ENCODE peak calls at places on chromosomes 13 and 19, in four cellular contexts. N is tibial nerve, X is lower leg skin, L is breast epithelium. M is an unnamed sample.

GRCh38 chr19:1575323-1576241 is 7.5 kb upstream of the MEX3D start:
- DNase-seq in N (no peak), X (peak), L (no peak), M (no peak)

GRCh38 chr13:31747966-31748365 is 8.6 kb downstream of the RXFP2 start:
- DNase-seq in N (no peak), X (no peak), L (no peak), M (no peak)

GRCh38 chr13:85536706-85537105 is 262.5 kb downstream of the SLITRK6 start:
- DNase-seq in N (no peak), X (no peak), L (no peak), M (no peak)

GRCh38 chr13:34720618-34721017 is 221.5 kb upstream of the NBEA start:
- DNase-seq in N (no peak), X (no peak), L (no peak), M (no peak)

GRCh38 chr19:16293133-16294085 is 31.2 kb upstream of the KLF2 start:
- DNase-seq in N (peak), X (peak), L (peak), M (peak)

GRCh38 chr19:44111910-44112463 is 1.2 kb upstream of the ZNF225 start:
- DNase-seq in N (no peak), X (no peak), L (no peak), M (no peak)

GRCh38 chr13:113034451-113035208 is 65.6 kb downstream of the MCF2L start:
- DNase-seq in N (no peak), X (no peak), L (no peak), M (no peak)

GRCh38 chr19:42154471-42155323 is 22.5 kb upstream of the POU2F2 start:
- DNase-seq in N (no peak), X (no peak), L (no peak), M (no peak)

GRCh38 chr19:1512671-1513491 is at the start of gene ADAMTSL5:
- DNase-seq in N (no peak), X (no peak), L (no peak), M (no peak)

DNA sequence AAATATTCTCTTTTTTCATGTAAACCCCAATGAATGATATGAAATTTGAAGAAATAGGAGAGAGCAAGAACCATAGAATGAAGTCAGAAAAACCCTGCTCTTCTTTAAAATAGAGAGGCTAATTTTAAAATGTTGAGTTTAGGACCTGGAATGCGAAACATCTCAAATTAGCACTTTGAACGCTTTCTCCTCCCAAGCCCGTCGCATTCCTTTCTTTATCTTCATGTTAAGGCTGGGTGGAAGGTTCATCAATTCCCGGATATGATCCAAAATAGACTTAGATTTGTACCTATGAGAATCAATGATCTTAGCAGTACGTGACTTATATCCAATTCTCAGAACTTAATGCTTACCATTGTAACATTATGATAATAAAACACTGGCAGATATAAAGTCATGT is 24.1 kb upstream of the LGALS16 start:
- DNase-seq in N (no peak), X (no peak), L (no peak), M (no peak)
- TF ChIP-seq POLR2A in N (no peak), X (no peak), L (no peak), M (no peak)

GRCh38 chr19:23254141-23254910 is 4.1 kb upstream of the ZNF724 start:
- DNase-seq in N (no peak), X (no peak), L (no peak), M (no peak)

GRCh38 chr19:23255700-23256099 is 5.5 kb upstream of the ZNF724 start:
- DNase-seq in N (no peak), X (no peak), L (no peak), M (no peak)

DNA sequence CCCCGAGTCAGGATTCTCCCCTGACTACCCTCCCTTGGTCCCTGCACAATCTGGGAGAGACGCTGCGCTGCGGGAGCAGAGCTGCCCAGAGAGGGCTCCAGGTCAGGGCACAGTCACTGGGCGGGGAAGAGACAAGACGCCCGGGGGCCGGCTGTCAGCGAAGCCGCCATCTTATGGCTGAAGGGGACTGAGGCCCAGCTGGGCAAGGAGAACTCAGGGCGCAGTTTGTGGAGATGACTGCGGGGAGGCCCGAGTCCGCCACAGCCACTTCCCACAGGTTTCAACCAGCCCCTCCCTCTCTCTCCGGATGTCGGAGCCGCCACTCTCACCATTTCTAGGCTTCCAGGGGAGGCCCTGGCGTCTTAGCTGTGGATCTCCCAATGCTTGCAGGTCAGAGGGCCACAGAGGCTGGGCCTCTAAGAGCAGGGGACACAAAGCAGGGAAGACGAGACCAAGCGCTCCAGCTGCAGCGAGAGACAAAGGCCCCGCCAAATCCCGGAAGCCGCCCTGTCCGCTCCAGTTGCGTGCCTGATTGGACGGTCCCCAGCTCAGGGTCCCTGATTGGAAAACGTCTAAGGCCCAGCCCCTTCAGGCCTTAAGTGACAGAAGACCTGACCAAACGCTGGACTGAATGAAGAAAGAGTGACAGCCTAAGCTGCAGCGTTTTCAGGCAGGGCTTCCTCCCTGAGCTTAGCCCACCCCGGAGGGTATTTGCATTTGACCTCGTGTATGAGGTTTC is at the start of gene ZNF724:
- DNase-seq in N (peak), X (peak), L (peak), M (peak)
- TF ChIP-seq POLR2A in N (peak), X (no peak), L (no peak), M (no peak)

GRCh38 chr19:51122112-51122981 is 2.4 kb upstream of the SIGLEC9 start:
- DNase-seq in N (no peak), X (no peak), L (no peak), M (no peak)
- TF ChIP-seq POLR2A in N (no peak), X (no peak), L (no peak), M (no peak)

DNA sequence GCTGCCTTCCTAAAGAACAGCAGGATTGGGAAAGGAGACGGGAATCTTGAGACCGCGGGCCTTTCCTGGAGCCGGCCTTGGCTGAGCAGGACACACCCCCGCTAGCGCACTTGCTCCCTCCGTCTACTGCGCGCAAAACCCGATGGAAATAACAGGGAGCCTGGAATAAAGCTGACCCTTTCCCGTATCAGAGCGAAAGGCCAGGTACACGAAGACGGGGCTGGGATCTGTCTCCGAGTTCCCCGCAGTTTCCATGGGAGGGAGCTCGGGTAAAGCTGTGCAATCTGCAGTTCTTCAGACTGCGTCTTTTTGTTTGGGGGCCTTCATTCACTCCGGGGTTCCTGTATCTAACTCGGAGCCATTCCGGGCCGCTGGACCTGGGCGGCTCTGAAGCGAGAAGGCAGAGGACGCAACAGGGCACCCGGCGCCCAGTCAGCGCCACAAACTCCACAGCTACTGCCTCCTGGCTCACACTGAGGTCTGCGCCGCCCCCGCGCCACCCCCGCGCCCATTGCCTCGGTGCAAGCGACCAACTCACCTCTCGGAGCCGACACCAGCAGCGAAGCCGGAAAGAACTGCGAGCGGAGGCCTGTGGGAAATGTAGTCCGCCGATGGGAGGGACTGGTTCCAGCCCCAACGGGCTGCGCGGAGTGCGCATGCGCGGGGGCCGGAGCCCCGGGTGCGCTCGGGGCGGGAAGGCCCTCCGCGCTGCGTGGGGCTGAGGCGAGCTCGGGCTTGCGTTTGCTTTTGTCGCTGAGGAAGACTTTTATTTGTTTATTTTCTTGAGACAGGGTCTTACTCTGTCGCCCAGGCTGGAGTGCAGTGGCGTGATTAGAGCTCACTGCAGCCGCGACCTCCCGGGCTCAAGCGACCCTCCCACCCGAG is at the start of gene ZFP14:
- DNase-seq in N (peak), X (peak), L (peak), M (peak)
- TF ChIP-seq POLR2A in N (peak), X (no peak), L (peak), M (peak)

DNA sequence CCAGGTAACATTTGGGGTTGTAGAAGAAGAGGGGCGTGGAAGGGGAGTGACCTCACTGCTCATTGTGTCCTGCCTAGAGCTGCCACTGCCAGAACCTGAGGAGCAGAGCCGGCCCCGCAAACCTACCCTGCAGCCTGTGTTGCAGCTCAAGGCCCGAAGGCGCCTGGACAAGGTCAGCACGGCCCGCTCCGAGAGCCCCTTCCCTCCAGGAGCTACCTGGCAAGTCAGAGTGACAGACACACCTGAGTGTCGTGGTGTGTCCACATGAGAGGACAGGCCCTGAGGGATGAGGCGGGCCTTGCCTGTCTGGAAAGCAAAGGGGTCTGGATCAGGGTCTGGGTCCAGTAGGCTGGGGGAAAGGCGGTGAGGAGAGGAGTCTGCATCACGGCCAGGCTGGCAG is 6.8 kb downstream of the KMT2B start:
- DNase-seq in N (no peak), X (no peak), L (no peak), M (no peak)
- TF ChIP-seq POLR2A in N (no peak), X (no peak), L (no peak), M (no peak)

DNA sequence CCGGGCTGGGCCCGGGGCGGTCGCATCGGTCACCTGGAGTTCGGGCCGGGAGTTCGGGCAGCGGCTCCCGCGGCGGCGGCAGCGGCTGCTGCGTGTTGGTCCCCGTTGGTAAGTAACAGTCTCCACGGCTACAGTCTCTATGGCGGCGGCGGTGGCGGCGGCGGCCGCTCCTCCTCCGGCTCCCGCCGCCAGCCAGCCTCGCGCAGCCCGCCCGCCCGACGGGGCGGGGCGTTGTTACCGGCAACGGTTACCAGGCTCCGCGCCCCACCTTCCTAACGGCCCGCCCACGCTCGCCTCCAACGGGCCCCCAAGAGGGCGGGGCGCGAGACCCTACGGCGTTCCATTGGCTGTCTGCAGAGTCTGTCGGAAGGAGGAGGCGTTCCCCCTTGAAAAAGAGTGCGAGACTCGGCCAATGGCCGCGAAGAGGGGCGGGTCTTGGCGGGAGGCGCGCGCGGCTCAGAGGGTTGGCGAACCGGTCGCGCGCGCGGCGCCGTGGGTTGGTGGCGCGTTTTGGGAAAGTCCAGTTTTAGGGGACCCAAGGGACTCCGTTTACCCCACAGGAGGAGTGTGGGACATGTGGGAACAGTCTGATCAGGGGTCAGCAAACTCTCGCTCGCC is at the start of gene RFX2:
- DNase-seq in N (peak), X (peak), L (peak), M (peak)
- TF ChIP-seq POLR2A in N (peak), X (no peak), L (peak), M (peak)

GRCh38 chr19:45682117-45682516 is 9.6 kb downstream of the SNRPD2 start:
- DNase-seq in N (no peak), X (no peak), L (no peak), M (no peak)

GRCh38 chr19:45670670-45671453 is 2.8 kb downstream of the GIPR start:
- DNase-seq in N (no peak), X (peak), L (peak), M (no peak)

GRCh38 chr19:45681391-45682015 is 10.2 kb downstream of the SNRPD2 start:
- DNase-seq in N (peak), X (peak), L (peak), M (peak)

GRCh38 chr19:45677351-45678230 is 9.6 kb downstream of the GIPR start:
- DNase-seq in N (peak), X (peak), L (peak), M (no peak)

DNA sequence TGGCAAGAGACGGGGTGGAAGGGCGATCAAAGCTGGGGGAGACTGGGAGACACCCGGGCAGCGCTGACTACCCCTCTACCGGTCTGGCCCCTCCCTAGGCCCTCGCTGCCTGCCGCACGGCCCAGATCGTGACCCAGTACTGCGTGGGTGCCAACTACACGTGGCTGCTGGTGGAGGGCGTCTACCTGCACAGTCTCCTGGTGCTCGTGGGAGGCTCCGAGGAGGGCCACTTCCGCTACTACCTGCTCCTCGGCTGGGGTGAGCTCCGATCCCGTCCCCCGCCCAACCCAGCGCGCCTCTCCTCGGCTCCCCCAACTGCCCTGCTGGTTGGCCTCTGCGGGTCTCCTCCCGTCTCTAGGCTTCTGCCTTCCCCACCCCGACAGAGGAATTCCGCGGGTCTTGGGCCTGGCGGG is 8.8 kb downstream of the GIPR start:
- DNase-seq in N (no peak), X (no peak), L (peak), M (no peak)
- TF ChIP-seq POLR2A in N (no peak), X (no peak), L (no peak), M (no peak)

DNA sequence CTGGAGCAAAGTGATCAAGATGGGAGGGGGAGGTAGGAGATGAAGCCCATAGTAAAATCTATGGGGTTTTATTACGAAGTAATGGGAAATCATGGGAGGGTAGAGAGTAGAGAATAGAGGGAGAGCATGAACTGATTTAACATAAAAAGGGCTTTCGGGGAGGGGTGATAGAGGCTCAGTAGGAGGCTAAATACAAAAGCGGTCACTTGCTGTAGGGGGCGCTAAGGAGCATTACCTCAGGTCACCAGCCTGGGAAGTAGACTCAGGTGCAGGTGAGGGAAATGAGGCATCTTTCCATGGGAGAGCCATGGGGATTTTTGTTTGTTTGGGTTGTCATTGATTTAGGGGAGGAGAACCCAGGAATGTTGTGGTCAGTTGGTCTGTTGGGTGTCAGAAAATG is 14.1 kb downstream of the KRTDAP start:
- DNase-seq in N (no peak), X (no peak), L (no peak), M (no peak)
- TF ChIP-seq POLR2A in N (no peak), X (no peak), L (no peak), M (no peak)

GRCh38 chr19:4638828-4639530 is at the start of gene TNFAIP8L1:
- DNase-seq in N (peak), X (peak), L (peak), M (peak)

GRCh38 chr19:4638330-4638729 is 986 bp upstream of the TNFAIP8L1 start:
- DNase-seq in N (no peak), X (no peak), L (no peak), M (no peak)

GRCh38 chr19:4641132-4641531 is 1.8 kb downstream of the TNFAIP8L1 start:
- DNase-seq in N (no peak), X (no peak), L (no peak), M (no peak)

GRCh38 chr19:4640247-4641000 is 1.1 kb downstream of the TNFAIP8L1 start:
- DNase-seq in N (no peak), X (no peak), L (no peak), M (no peak)

GRCh38 chr19:4639531-4640246 is 373 bp downstream of the TNFAIP8L1 start:
- DNase-seq in N (no peak), X (peak), L (no peak), M (no peak)
- TF ChIP-seq POLR2A in N (peak), X (no peak), L (no peak), M (no peak)